ENCODE peak calls at places on chromosome 11, in six cellular contexts. One of them, this sample, is unnamed.
A peak's percentile ranks its signal among the peaks of the same experiment; 100 is the strongest.

GRCh38 chr11:126477526-126478275 is 122.2 kb downstream of the ST3GAL4 start:
- DNase-seq in NCI-H1417: peak; percentile 82
- DNase-seq in activated T-cell treated with anti-CD3 and anti-CD28 coated beads for 4 hours: no peak
- DNase-seq in testis: no peak
- DNase-seq in posterior cingulate gyrus: no peak
- DNase-seq in Calu3: no peak
- DNase-seq in this sample: peak; percentile 60

GRCh38 chr11:106461839-106462545 is 384.5 kb downstream of the AASDHPPT start:
- DNase-seq in NCI-H1417: no peak
- DNase-seq in activated T-cell treated with anti-CD3 and anti-CD28 coated beads for 4 hours: no peak
- DNase-seq in testis: no peak
- DNase-seq in posterior cingulate gyrus: no peak
- DNase-seq in Calu3: no peak
- DNase-seq in this sample: no peak

GRCh38 chr11:26730711-26731460 is 9.0 kb upstream of the SLC5A12 start:
- DNase-seq in NCI-H1417: no peak
- DNase-seq in activated T-cell treated with anti-CD3 and anti-CD28 coated beads for 4 hours: no peak
- DNase-seq in testis: no peak
- DNase-seq in posterior cingulate gyrus: no peak
- DNase-seq in Calu3: no peak
- DNase-seq in this sample: no peak

GRCh38 chr11:120066738-120067303 is 71.1 kb downstream of the TRIM29 start:
- DNase-seq in NCI-H1417: no peak
- DNase-seq in activated T-cell treated with anti-CD3 and anti-CD28 coated beads for 4 hours: no peak
- DNase-seq in testis: no peak
- DNase-seq in posterior cingulate gyrus: no peak
- DNase-seq in Calu3: no peak
- DNase-seq in this sample: no peak

GRCh38 chr11:125728969-125729368 is 17.1 kb upstream of the PATE1 start:
- DNase-seq in NCI-H1417: no peak
- DNase-seq in activated T-cell treated with anti-CD3 and anti-CD28 coated beads for 4 hours: no peak
- DNase-seq in testis: no peak
- DNase-seq in posterior cingulate gyrus: no peak
- DNase-seq in Calu3: no peak
- DNase-seq in this sample: no peak

GRCh38 chr11:43664295-43664694 is 16.2 kb upstream of the HSD17B12 start:
- DNase-seq in NCI-H1417: no peak
- DNase-seq in activated T-cell treated with anti-CD3 and anti-CD28 coated beads for 4 hours: no peak
- DNase-seq in testis: no peak
- DNase-seq in posterior cingulate gyrus: no peak
- DNase-seq in Calu3: no peak
- DNase-seq in this sample: no peak

GRCh38 chr11:118145285-118146227 is 7.1 kb downstream of the SCN4B start:
- DNase-seq in NCI-H1417: peak; percentile 83
- DNase-seq in activated T-cell treated with anti-CD3 and anti-CD28 coated beads for 4 hours: peak; percentile 79
- DNase-seq in testis: peak; percentile 89
- DNase-seq in posterior cingulate gyrus: peak; percentile 84
- DNase-seq in Calu3: peak; percentile 91
- DNase-seq in this sample: peak; percentile 52

GRCh38 chr11:65859134-65859811 is 960 bp upstream of the MUS81 start:
- DNase-seq in NCI-H1417: peak; percentile 96
- DNase-seq in activated T-cell treated with anti-CD3 and anti-CD28 coated beads for 4 hours: peak; percentile 94
- DNase-seq in testis: peak; percentile 100
- DNase-seq in posterior cingulate gyrus: peak; percentile 92
- DNase-seq in Calu3: peak; percentile 97
- DNase-seq in this sample: peak; percentile 97

GRCh38 chr11:97772696-97773095 is 1248.1 kb upstream of the CNTN5 start:
- DNase-seq in NCI-H1417: no peak
- DNase-seq in activated T-cell treated with anti-CD3 and anti-CD28 coated beads for 4 hours: no peak
- DNase-seq in testis: no peak
- DNase-seq in posterior cingulate gyrus: no peak
- DNase-seq in Calu3: no peak
- DNase-seq in this sample: no peak

This sample was measured in GF-D8.